ENCODE peak calls at places on chromosomes 11 and 22, in seven cellular contexts. A is mammary epithelial cell, W is endothelial cell, N is tibial artery, O is AG04449, Q is fibroblast of villous mesenchyme, V is A549. Z is an unnamed sample.
A peak's percentile ranks its signal among the peaks of the same experiment; 100 is the strongest.

GRCh38 chr11:106389096-106389495 is 311.6 kb downstream of the AASDHPPT start:
- DNase-seq in V (no peak), W (no peak), A (peak; percentile 50), N (no peak), Q (peak; percentile 59), O (no peak), Z (peak; percentile 65)

GRCh38 chr22:33747576-33748180 is 172.6 kb downstream of the LARGE1 start:
- DNase-seq in N (no peak), W (no peak), A (no peak), Q (no peak), V (no peak), O (no peak), Z (no peak)

GRCh38 chr11:39651857-39652461 is 1807.5 kb downstream of the LRRC4C start:
- DNase-seq in A (no peak), N (no peak), W (no peak), Q (no peak), O (no peak), V (no peak), Z (no peak)

GRCh38 chr11:70307176-70307575 is 36.7 kb downstream of the PPFIA1 start:
- DNase-seq in V (no peak), Q (peak; percentile 19), O (no peak), W (no peak), N (no peak), A (no peak), Z (no peak)

GRCh38 chr11:110715541-110715940 is 3.3 kb upstream of the ARHGAP20 start:
- DNase-seq in N (no peak), Q (peak; percentile 78), A (no peak), W (no peak), O (no peak), V (no peak), Z (no peak)

GRCh38 chr11:69055598-69056516 is 7.1 kb downstream of the TPCN2 start:
- DNase-seq in Q (no peak), V (no peak), N (peak; percentile 85), O (no peak), A (no peak), W (no peak), Z (no peak)

GRCh38 chr22:36386351-36386899 is 1.3 kb downstream of the MYH9 start:
- DNase-seq in A (no peak), V (no peak), W (no peak), O (no peak), N (peak; percentile 78), Q (no peak), Z (no peak)

GRCh38 chr11:72221386-72221785 is 3.2 kb upstream of the INPPL1 start:
- DNase-seq in O (no peak), W (no peak), A (no peak), N (no peak), Q (no peak), V (no peak), Z (no peak)

GRCh38 chr11:36469063-36469462 is 41.0 kb downstream of the TRAF6 start:
- DNase-seq in W (peak; percentile 75), V (no peak), A (no peak), Q (no peak), O (no peak), N (no peak), Z (no peak)

GRCh38 chr22:39510529-39511149 is 8.5 kb downstream of the MIEF1 start:
- DNase-seq in Q (no peak), W (no peak), N (no peak), A (no peak), V (no peak), O (no peak), Z (no peak)

GRCh38 chr11:81004576-81004975 is 1563.7 kb upstream of the TENM4 start:
- DNase-seq in V (no peak), N (no peak), W (no peak), A (no peak), Q (no peak), O (no peak), Z (no peak)

GRCh38 chr11:11567862-11568650 is 53.7 kb downstream of the GALNT18 start:
- DNase-seq in A (peak; percentile 83), W (no peak), O (no peak), Q (no peak), V (no peak), N (no peak), Z (peak; percentile 25)

GRCh38 chr11:118909619-118910308 is 16.0 kb downstream of the BCL9L start:
- DNase-seq in Q (no peak), W (no peak), A (peak; percentile 11), O (no peak), V (no peak), N (no peak), Z (no peak)

GRCh38 chr11:118911880-118912741 is 13.6 kb downstream of the BCL9L start:
- DNase-seq in A (peak; percentile 99), W (no peak), V (no peak), O (no peak), N (peak; percentile 95), Q (peak; percentile 93), Z (peak; percentile 82)

GRCh38 chr11:118912742-118913410 is 12.8 kb downstream of the BCL9L start:
- DNase-seq in N (no peak), V (no peak), A (peak; percentile 74), W (no peak), Q (no peak), O (no peak), Z (no peak)

GRCh38 chr11:118910309-118911112 is 15.2 kb downstream of the BCL9L start:
- DNase-seq in A (peak; percentile 81), N (peak; percentile 92), V (no peak), W (peak; percentile 67), O (no peak), Q (peak; percentile 93), Z (no peak)

DNA sequence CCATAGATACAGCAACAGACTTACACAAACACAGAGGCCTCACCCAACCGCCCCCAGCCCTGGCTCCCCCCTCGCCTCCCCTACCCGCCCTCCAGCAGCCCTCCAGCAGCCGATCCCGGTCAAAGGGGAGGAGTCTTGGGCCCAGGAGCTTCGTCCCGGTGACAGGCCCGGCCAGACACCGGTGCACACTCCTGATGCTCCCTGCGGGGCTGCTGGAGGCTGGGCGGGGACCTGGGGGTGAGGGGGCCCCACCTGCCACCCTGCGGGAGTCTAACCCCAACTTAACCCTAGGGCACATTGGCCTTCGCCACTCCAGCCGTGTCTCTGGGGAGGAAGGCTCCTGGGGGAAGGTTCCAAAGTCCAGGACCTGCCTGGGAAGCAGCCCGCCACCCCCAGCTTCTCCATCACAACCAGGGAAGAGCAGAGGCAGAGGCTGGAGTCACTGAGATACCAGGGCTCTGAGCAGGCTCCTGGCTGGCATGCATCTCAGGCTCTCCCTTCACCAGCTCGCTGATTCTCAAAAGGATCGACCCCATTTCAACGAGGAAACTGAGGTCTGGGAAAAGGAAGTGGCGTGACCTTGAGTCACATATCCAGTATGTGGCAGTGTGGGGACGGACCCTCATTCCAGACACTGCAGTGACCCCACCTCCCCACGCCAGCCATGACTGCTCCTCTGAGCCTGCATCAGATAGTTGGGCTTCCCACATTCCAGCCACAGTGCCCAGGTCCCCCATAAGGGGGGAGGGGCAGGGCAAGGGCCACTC is 14.4 kb downstream of the BCL9L start:
- DNase-seq in A (peak; percentile 66), V (no peak), N (peak; percentile 76), O (no peak), W (no peak), Q (peak; percentile 57), Z (no peak)
- TF ChIP-seq CTCF in A (no peak), V (no peak), N (no peak), O (no peak), W (no peak), Q (no peak), Z (no peak)

GRCh38 chr22:38067771-38068360 is 10.7 kb downstream of the PICK1 start:
- DNase-seq in W (no peak), O (no peak), A (no peak), Q (no peak), V (no peak), N (no peak), Z (no peak)

GRCh38 chr22:38067028-38067415 is 9.8 kb downstream of the PICK1 start:
- DNase-seq in N (no peak), Q (no peak), O (no peak), A (no peak), V (no peak), W (no peak), Z (no peak)

GRCh38 chr22:38068641-38069371 is 11.6 kb downstream of the PICK1 start:
- DNase-seq in O (no peak), V (no peak), A (no peak), N (no peak), W (no peak), Q (no peak), Z (no peak)

GRCh38 chr22:38065539-38065938 is 8.3 kb downstream of the PICK1 start:
- DNase-seq in O (no peak), A (no peak), V (no peak), N (no peak), W (no peak), Q (no peak), Z (no peak)

GRCh38 chr22:38066381-38067027 is 9.3 kb downstream of the PICK1 start:
- DNase-seq in V (no peak), A (no peak), N (no peak), W (no peak), Q (no peak), O (no peak), Z (no peak)
- TF ChIP-seq CTCF in V (no peak), A (no peak), N (no peak), W (no peak), Q (no peak), O (no peak), Z (no peak)

DNA sequence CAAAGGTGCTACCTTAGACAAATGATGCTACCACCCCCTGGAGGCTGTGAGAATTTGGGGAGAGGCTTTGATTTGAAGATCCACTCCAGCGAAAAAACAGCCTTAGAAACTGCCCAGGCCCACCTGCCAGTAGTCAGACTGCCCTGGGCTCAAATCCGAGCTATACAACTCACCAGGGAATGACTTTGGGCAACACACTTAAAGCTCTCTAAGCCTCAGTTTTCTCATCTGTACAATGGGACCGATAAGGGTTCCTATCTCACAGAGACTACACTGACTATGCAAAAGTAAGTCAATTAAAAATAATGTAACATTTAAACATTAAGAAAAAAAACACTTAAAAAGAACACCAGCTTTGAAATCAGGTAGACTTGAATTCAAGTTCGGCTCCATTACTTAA is 19.9 kb downstream of the VWCE start:
- DNase-seq in V (no peak), A (no peak), W (no peak), O (no peak), Q (no peak), N (no peak), Z (no peak)
- TF ChIP-seq CTCF in V (no peak), A (no peak), W (no peak), O (no peak), Q (no peak), N (no peak), Z (no peak)

GRCh38 chr11:77523712-77524111 is 49.8 kb upstream of the PAK1 start:
- DNase-seq in N (no peak), W (no peak), Q (no peak), V (no peak), A (no peak), O (no peak), Z (no peak)

GRCh38 chr11:77519847-77520246 is 46.0 kb upstream of the PAK1 start:
- DNase-seq in N (no peak), W (no peak), O (no peak), V (no peak), A (no peak), Q (no peak), Z (no peak)

GRCh38 chr11:77522215-77522614 is 48.3 kb upstream of the PAK1 start:
- DNase-seq in N (no peak), O (peak; percentile 50), W (no peak), V (no peak), A (peak; percentile 21), Q (peak; percentile 8), Z (no peak)

GRCh38 chr11:77525455-77526091 is 51.7 kb upstream of the PAK1 start:
- DNase-seq in Q (no peak), N (no peak), A (no peak), O (no peak), V (no peak), W (no peak), Z (no peak)

GRCh38 chr11:77524539-77524938 is 50.6 kb upstream of the PAK1 start:
- DNase-seq in V (no peak), N (no peak), W (no peak), A (no peak), O (no peak), Q (no peak), Z (no peak)
- TF ChIP-seq CTCF in V (no peak), N (no peak), W (no peak), A (peak; percentile 39), O (no peak), Q (no peak), Z (no peak)